ENCODE peak calls at places on chromosomes 4 and X, in eight cellular contexts. One of them, this sample, is unnamed.

GRCh38 chr4:101644516-101644915 is 146.0 kb upstream of the BANK1 start:
- DNase-seq in stimulated activated naive B cell treated with anti-CD40 and anti-IgM and Interleukin-4, amounts not matched to agents 10 μg/mL and 1 μg/mL and 100 μg/mL, for 72 hours: no peak
- DNase-seq in AG09309: no peak
- DNase-seq in CD8-positive, alpha-beta memory T cell: no peak
- DNase-seq in HT1080: no peak
- DNase-seq in lower lobe of right lung: no peak
- DNase-seq in NT2/D1: no peak
- DNase-seq in stimulated activated CD4-positive, alpha-beta T cell treated with anti-CD3 and anti-CD28 coated beads, Interleukin-2, amount 100 ng/mL, for 24 hours: no peak
- DNase-seq in this sample: peak; percentile 56

GRCh38 chr4:154643493-154643892 is 31.0 kb upstream of the FGG start:
- DNase-seq in stimulated activated naive B cell treated with anti-CD40 and anti-IgM and Interleukin-4, amounts not matched to agents 10 μg/mL and 1 μg/mL and 100 μg/mL, for 72 hours: no peak
- DNase-seq in AG09309: no peak
- DNase-seq in CD8-positive, alpha-beta memory T cell: no peak
- DNase-seq in HT1080: peak; percentile 18
- DNase-seq in lower lobe of right lung: no peak
- DNase-seq in NT2/D1: no peak
- DNase-seq in stimulated activated CD4-positive, alpha-beta T cell treated with anti-CD3 and anti-CD28 coated beads, Interleukin-2, amount 100 ng/mL, for 24 hours: no peak
- DNase-seq in this sample: no peak

GRCh38 chr4:143411527-143412480 is 75.1 kb downstream of the GAB1 start:
- DNase-seq in stimulated activated naive B cell treated with anti-CD40 and anti-IgM and Interleukin-4, amounts not matched to agents 10 μg/mL and 1 μg/mL and 100 μg/mL, for 72 hours: no peak
- DNase-seq in AG09309: no peak
- DNase-seq in CD8-positive, alpha-beta memory T cell: no peak
- DNase-seq in HT1080: no peak
- DNase-seq in lower lobe of right lung: no peak
- DNase-seq in NT2/D1: no peak
- DNase-seq in stimulated activated CD4-positive, alpha-beta T cell treated with anti-CD3 and anti-CD28 coated beads, Interleukin-2, amount 100 ng/mL, for 24 hours: no peak
- DNase-seq in this sample: peak; percentile 6

GRCh38 chrX:20742106-20742505 is 475.4 kb upstream of the RPS6KA3 start:
- DNase-seq in stimulated activated naive B cell treated with anti-CD40 and anti-IgM and Interleukin-4, amounts not matched to agents 10 μg/mL and 1 μg/mL and 100 μg/mL, for 72 hours: no peak
- DNase-seq in AG09309: no peak
- DNase-seq in CD8-positive, alpha-beta memory T cell: no peak
- DNase-seq in HT1080: no peak
- DNase-seq in lower lobe of right lung: no peak
- DNase-seq in NT2/D1: no peak
- DNase-seq in stimulated activated CD4-positive, alpha-beta T cell treated with anti-CD3 and anti-CD28 coated beads, Interleukin-2, amount 100 ng/mL, for 24 hours: no peak
- DNase-seq in this sample: peak; percentile 66

GRCh38 chr4:54657194-54657555 is 582 bp upstream of the KIT start:
- DNase-seq in stimulated activated naive B cell treated with anti-CD40 and anti-IgM and Interleukin-4, amounts not matched to agents 10 μg/mL and 1 μg/mL and 100 μg/mL, for 72 hours: no peak
- DNase-seq in AG09309: no peak
- DNase-seq in CD8-positive, alpha-beta memory T cell: no peak
- DNase-seq in HT1080: no peak
- DNase-seq in lower lobe of right lung: no peak
- DNase-seq in NT2/D1: no peak
- DNase-seq in stimulated activated CD4-positive, alpha-beta T cell treated with anti-CD3 and anti-CD28 coated beads, Interleukin-2, amount 100 ng/mL, for 24 hours: no peak
- DNase-seq in this sample: no peak

GRCh38 chr4:176588436-176588835 is 204.3 kb downstream of the VEGFC start:
- DNase-seq in stimulated activated naive B cell treated with anti-CD40 and anti-IgM and Interleukin-4, amounts not matched to agents 10 μg/mL and 1 μg/mL and 100 μg/mL, for 72 hours: no peak
- DNase-seq in AG09309: no peak
- DNase-seq in CD8-positive, alpha-beta memory T cell: no peak
- DNase-seq in HT1080: no peak
- DNase-seq in lower lobe of right lung: no peak
- DNase-seq in NT2/D1: no peak
- DNase-seq in stimulated activated CD4-positive, alpha-beta T cell treated with anti-CD3 and anti-CD28 coated beads, Interleukin-2, amount 100 ng/mL, for 24 hours: no peak
- DNase-seq in this sample: no peak

GRCh38 chr4:146095091-146095690 is 80.3 kb upstream of the LSM6 start:
- DNase-seq in stimulated activated naive B cell treated with anti-CD40 and anti-IgM and Interleukin-4, amounts not matched to agents 10 μg/mL and 1 μg/mL and 100 μg/mL, for 72 hours: no peak
- DNase-seq in AG09309: peak; percentile 18
- DNase-seq in CD8-positive, alpha-beta memory T cell: no peak
- DNase-seq in HT1080: peak; percentile 31
- DNase-seq in lower lobe of right lung: no peak
- DNase-seq in NT2/D1: peak; percentile 50
- DNase-seq in stimulated activated CD4-positive, alpha-beta T cell treated with anti-CD3 and anti-CD28 coated beads, Interleukin-2, amount 100 ng/mL, for 24 hours: peak; percentile 17
- DNase-seq in this sample: peak; percentile 49

GRCh38 chrX:110853610-110854009 is 58.0 kb upstream of the CHRDL1 start:
- DNase-seq in stimulated activated naive B cell treated with anti-CD40 and anti-IgM and Interleukin-4, amounts not matched to agents 10 μg/mL and 1 μg/mL and 100 μg/mL, for 72 hours: no peak
- DNase-seq in AG09309: no peak
- DNase-seq in CD8-positive, alpha-beta memory T cell: no peak
- DNase-seq in HT1080: peak; percentile 23
- DNase-seq in lower lobe of right lung: no peak
- DNase-seq in NT2/D1: no peak
- DNase-seq in stimulated activated CD4-positive, alpha-beta T cell treated with anti-CD3 and anti-CD28 coated beads, Interleukin-2, amount 100 ng/mL, for 24 hours: no peak
- DNase-seq in this sample: peak; percentile 51

GRCh38 chr4:176404591-176404990 is 84.8 kb downstream of the SPCS3 start:
- DNase-seq in stimulated activated naive B cell treated with anti-CD40 and anti-IgM and Interleukin-4, amounts not matched to agents 10 μg/mL and 1 μg/mL and 100 μg/mL, for 72 hours: no peak
- DNase-seq in AG09309: peak; percentile 27
- DNase-seq in CD8-positive, alpha-beta memory T cell: no peak
- DNase-seq in HT1080: peak; percentile 39
- DNase-seq in lower lobe of right lung: no peak
- DNase-seq in NT2/D1: no peak
- DNase-seq in stimulated activated CD4-positive, alpha-beta T cell treated with anti-CD3 and anti-CD28 coated beads, Interleukin-2, amount 100 ng/mL, for 24 hours: no peak
- DNase-seq in this sample: no peak

GRCh38 chr4:2155246-2155645 is 86.7 kb downstream of the HAUS3 start:
- DNase-seq in stimulated activated naive B cell treated with anti-CD40 and anti-IgM and Interleukin-4, amounts not matched to agents 10 μg/mL and 1 μg/mL and 100 μg/mL, for 72 hours: no peak
- DNase-seq in AG09309: no peak
- DNase-seq in CD8-positive, alpha-beta memory T cell: no peak
- DNase-seq in HT1080: no peak
- DNase-seq in lower lobe of right lung: no peak
- DNase-seq in NT2/D1: no peak
- DNase-seq in stimulated activated CD4-positive, alpha-beta T cell treated with anti-CD3 and anti-CD28 coated beads, Interleukin-2, amount 100 ng/mL, for 24 hours: no peak
- DNase-seq in this sample: no peak

GRCh38 chr4:89724716-89725115 is 112.2 kb downstream of the SNCA start:
- DNase-seq in stimulated activated naive B cell treated with anti-CD40 and anti-IgM and Interleukin-4, amounts not matched to agents 10 μg/mL and 1 μg/mL and 100 μg/mL, for 72 hours: no peak
- DNase-seq in AG09309: peak; percentile 41
- DNase-seq in CD8-positive, alpha-beta memory T cell: no peak
- DNase-seq in HT1080: peak; percentile 88
- DNase-seq in lower lobe of right lung: no peak
- DNase-seq in NT2/D1: no peak
- DNase-seq in stimulated activated CD4-positive, alpha-beta T cell treated with anti-CD3 and anti-CD28 coated beads, Interleukin-2, amount 100 ng/mL, for 24 hours: no peak
- DNase-seq in this sample: no peak

GRCh38 chr4:139599594-139600374 is 43.8 kb upstream of the SETD7 start:
- DNase-seq in stimulated activated naive B cell treated with anti-CD40 and anti-IgM and Interleukin-4, amounts not matched to agents 10 μg/mL and 1 μg/mL and 100 μg/mL, for 72 hours: no peak
- DNase-seq in AG09309: no peak
- DNase-seq in CD8-positive, alpha-beta memory T cell: no peak
- DNase-seq in HT1080: peak; percentile 86
- DNase-seq in lower lobe of right lung: no peak
- DNase-seq in NT2/D1: no peak
- DNase-seq in stimulated activated CD4-positive, alpha-beta T cell treated with anti-CD3 and anti-CD28 coated beads, Interleukin-2, amount 100 ng/mL, for 24 hours: no peak
- DNase-seq in this sample: no peak

GRCh38 chrX:139801397-139801813 is 93.4 kb upstream of the MCF2 start:
- DNase-seq in stimulated activated naive B cell treated with anti-CD40 and anti-IgM and Interleukin-4, amounts not matched to agents 10 μg/mL and 1 μg/mL and 100 μg/mL, for 72 hours: no peak
- DNase-seq in AG09309: no peak
- DNase-seq in CD8-positive, alpha-beta memory T cell: no peak
- DNase-seq in HT1080: no peak
- DNase-seq in lower lobe of right lung: no peak
- DNase-seq in NT2/D1: no peak
- DNase-seq in stimulated activated CD4-positive, alpha-beta T cell treated with anti-CD3 and anti-CD28 coated beads, Interleukin-2, amount 100 ng/mL, for 24 hours: no peak
- DNase-seq in this sample: no peak